ENCODE peak calls at places on chromosome 15, in eight cellular contexts. V is stimulated activated CD4-positive, alpha-beta T cell treated with anti-CD3 and anti-CD28 coated beads, Interleukin-2, amount 100 ng/mL, for 24 hours; S is cardiac muscle cell; G is AG08395; U is GM23338; E is stimulated activated CD8-positive, alpha-beta memory T cell treated with anti-CD3 and anti-CD28 coated beads, Interleukin-4, amount 100 ng/mL, for 4 hours; D is cardiac fibroblast; O is ACHN. T is an unnamed sample.

GRCh38 chr15:25735550-25736384 is 127.4 kb downstream of the ATP10A start:
- DNase-seq in V (no peak), S (no peak), G (no peak), U (no peak), E (no peak), D (no peak), O (no peak), T (no peak)

GRCh38 chr15:40539030-40539429 is 25.8 kb downstream of the CCDC32 start:
- DNase-seq in V (no peak), S (peak; percentile 39), G (no peak), U (peak; percentile 35), E (no peak), D (no peak), O (no peak), T (no peak)

GRCh38 chr15:89203705-89204273 is 17.6 kb downstream of the RLBP1 start:
- DNase-seq in V (peak; percentile 27), S (no peak), G (no peak), U (no peak), E (no peak), D (no peak), O (no peak), T (no peak)

GRCh38 chr15:97884513-97885131 is 75.9 kb upstream of the ARRDC4 start:
- DNase-seq in V (no peak), S (no peak), G (no peak), U (no peak), E (no peak), D (no peak), O (no peak), T (no peak)

GRCh38 chr15:75178171-75178937 is 23.3 kb upstream of the C15orf39 start:
- DNase-seq in V (peak; percentile 19), S (peak; percentile 77), G (no peak), U (peak; percentile 71), E (no peak), D (no peak), O (no peak), T (no peak)

GRCh38 chr15:29319823-29320222 is 50.2 kb upstream of the NSMCE3 start:
- DNase-seq in V (no peak), S (no peak), G (no peak), U (peak; percentile 59), E (no peak), D (no peak), O (no peak), T (no peak)

GRCh38 chr15:65083262-65083701 is 6.7 kb downstream of the KBTBD13 start:
- DNase-seq in V (no peak), S (peak; percentile 64), G (no peak), U (peak; percentile 75), E (no peak), D (peak; percentile 61), O (no peak), T (no peak)

GRCh38 chr15:70615435-70616310 is 147.7 kb downstream of the UACA start:
- DNase-seq in V (no peak), S (no peak), G (no peak), U (no peak), E (no peak), D (no peak), O (no peak), T (no peak)

GRCh38 chr15:80180986-80181385 is 28.2 kb downstream of the FAH start:
- DNase-seq in V (no peak), S (no peak), G (no peak), U (no peak), E (no peak), D (no peak), O (no peak), T (no peak)

GRCh38 chr15:42858999-42859789 is 61.4 kb downstream of the TTBK2 start:
- DNase-seq in V (no peak), S (peak; percentile 17), G (no peak), U (no peak), E (no peak), D (no peak), O (no peak), T (no peak)

GRCh38 chr15:83694538-83694937 is 40.6 kb downstream of the ADAMTSL3 start:
- DNase-seq in V (no peak), S (peak; percentile 1), G (no peak), U (peak; percentile 8), E (no peak), D (peak; percentile 8), O (peak; percentile 44), T (no peak)

GRCh38 chr15:80803580-80804525 is 24.7 kb downstream of the CEMIP start:
- DNase-seq in V (peak; percentile 45), S (no peak), G (no peak), U (no peak), E (no peak), D (no peak), O (no peak), T (no peak)

T was measured in DND-41.